ENCODE peak calls at places on chromosomes 2 and 18, in six cellular contexts. Y is HCT116, N is B cell, R is tibial artery, A is PC-9, K is activated B cell treated with CpG ODN at 0.5 μM for 24 hours. G is an unnamed sample.

GRCh38 chr2:79453918-79454317 is 58.9 kb upstream of the CTNNA2 start:
- DNase-seq in Y (no peak), N (no peak), R (no peak), A (no peak), K (no peak), G (peak)

GRCh38 chr2:196413821-196414274 is 225.7 kb upstream of the CCDC150 start:
- DNase-seq in Y (no peak), N (no peak), R (no peak), A (no peak), K (no peak), G (no peak)

GRCh38 chr2:190809139-190809764 is 71.4 kb upstream of the GLS start:
- DNase-seq in Y (no peak), N (no peak), R (no peak), A (no peak), K (no peak), G (no peak)

GRCh38 chr2:188415754-188416083 is 124.0 kb downstream of the GULP1 start:
- DNase-seq in Y (no peak), N (no peak), R (no peak), A (no peak), K (no peak), G (no peak)

GRCh38 chr2:141557329-141558098 is 573.3 kb downstream of the LRP1B start:
- DNase-seq in Y (no peak), N (no peak), R (no peak), A (no peak), K (no peak), G (no peak)

GRCh38 chr2:216222650-216223352 is 113.7 kb downstream of the XRCC5 start:
- DNase-seq in Y (no peak), N (no peak), R (no peak), A (no peak), K (peak), G (no peak)

GRCh38 chr18:10122116-10122515 is 208.3 kb downstream of the VAPA start:
- DNase-seq in Y (no peak), N (no peak), R (no peak), A (peak), K (no peak), G (no peak)

GRCh38 chr2:66733361-66733760 is 298.4 kb downstream of the MEIS1 start:
- DNase-seq in Y (no peak), N (no peak), R (no peak), A (no peak), K (no peak), G (no peak)

GRCh38 chr18:79485788-79486355 is 90.1 kb downstream of the NFATC1 start:
- DNase-seq in Y (no peak), N (no peak), R (no peak), A (no peak), K (no peak), G (no peak)

GRCh38 chr2:100955226-100955625 is 46.9 kb upstream of the RPL31 start:
- DNase-seq in Y (no peak), N (no peak), R (no peak), A (no peak), K (no peak), G (no peak)

GRCh38 chr2:100954044-100954420 is 48.1 kb upstream of the RPL31 start:
- DNase-seq in Y (no peak), N (no peak), R (no peak), A (no peak), K (no peak), G (no peak)

GRCh38 chr2:100953406-100954043 is 48.6 kb upstream of the RPL31 start:
- DNase-seq in Y (no peak), N (no peak), R (no peak), A (no peak), K (no peak), G (no peak)

GRCh38 chr2:100949377-100949776 is 52.7 kb upstream of the RPL31 start:
- DNase-seq in Y (no peak), N (no peak), R (no peak), A (no peak), K (no peak), G (no peak)

GRCh38 chr2:100952512-100952911 is 49.6 kb upstream of the RPL31 start:
- DNase-seq in Y (no peak), N (no peak), R (no peak), A (no peak), K (no peak), G (no peak)
- TF ChIP-seq CTCF in Y (no peak), N (no peak), R (no peak), A (no peak), K (no peak), G (no peak)

GRCh38 chr18:3931542-3932112 is 481.7 kb downstream of the TGIF1 start:
- DNase-seq in Y (no peak), N (no peak), R (no peak), A (no peak), K (no peak), G (no peak)
- TF ChIP-seq CTCF in Y (no peak), N (no peak), R (no peak), A (no peak), K (no peak), G (no peak)

DNA sequence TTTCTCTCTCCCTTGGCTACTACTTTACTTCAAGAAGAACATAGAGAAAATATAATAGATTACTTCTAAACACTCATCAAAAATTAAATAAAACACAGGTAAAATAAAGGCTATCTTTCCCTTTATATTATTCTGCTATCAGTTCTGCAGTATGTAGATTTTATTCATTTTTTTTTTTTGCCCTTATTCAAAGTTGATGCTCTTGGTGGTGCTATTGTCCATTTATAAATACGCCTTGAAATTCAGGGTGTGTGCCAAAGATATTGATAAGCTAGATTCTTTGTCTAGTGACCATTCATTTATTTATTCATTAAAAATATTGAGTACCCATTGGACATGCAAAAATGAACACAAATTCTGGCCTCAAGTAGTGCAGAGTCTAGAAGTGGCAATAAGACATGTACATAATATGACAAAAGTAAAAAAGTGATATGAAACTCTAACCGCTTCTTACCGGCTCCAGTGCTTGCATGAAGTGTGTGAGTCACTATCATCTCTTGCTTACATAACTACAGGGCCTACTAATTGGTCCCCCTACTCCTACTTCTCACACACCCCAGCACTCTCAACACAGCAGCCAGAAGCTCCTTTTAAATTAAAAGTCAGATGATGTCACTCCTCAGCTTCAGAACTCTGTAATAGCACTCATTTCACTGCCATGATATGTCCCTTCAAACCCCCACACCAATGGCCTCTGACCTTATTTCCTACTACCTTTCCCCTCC is 208.3 kb upstream of the FANCL start:
- DNase-seq in Y (no peak), N (no peak), R (no peak), A (no peak), K (no peak), G (no peak)
- TF ChIP-seq CTCF in Y (peak), N (no peak), R (no peak), A (peak), K (no peak), G (no peak)

DNA sequence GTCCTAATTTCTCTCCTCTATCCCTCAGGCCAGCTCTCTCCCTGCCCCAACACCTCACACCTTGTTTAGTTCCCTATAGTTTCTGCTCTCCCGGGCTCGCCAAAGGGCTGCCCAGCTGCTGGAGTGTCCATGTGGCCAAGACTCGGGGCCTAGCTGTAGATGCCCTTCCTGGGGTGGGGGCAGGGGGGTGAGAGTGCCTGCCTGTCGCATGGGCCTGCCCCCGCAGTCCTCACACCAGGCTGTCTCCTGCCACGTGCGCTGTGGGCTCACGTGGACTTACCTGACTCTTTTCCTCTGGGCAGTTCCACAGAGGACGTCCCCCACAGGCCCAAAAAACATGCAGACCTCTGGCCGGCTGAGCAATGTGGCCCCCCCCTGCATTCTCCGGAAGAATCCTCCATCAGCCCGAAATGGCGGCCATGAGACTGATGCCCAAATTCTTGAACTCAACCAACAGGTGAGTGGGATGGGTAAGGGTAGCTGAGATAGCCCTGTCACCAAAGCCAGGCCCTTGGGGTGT is 7.4 kb upstream of the TMEM214 start:
- DNase-seq in Y (no peak), N (no peak), R (no peak), A (no peak), K (no peak), G (no peak)
- TF ChIP-seq CTCF in Y (no peak), N (no peak), R (no peak), A (no peak), K (no peak), G (no peak)

GRCh38 chr2:42040643-42041277 is 7.1 kb upstream of the PKDCC start:
- DNase-seq in Y (no peak), N (no peak), R (no peak), A (no peak), K (no peak), G (no peak)
- TF ChIP-seq CTCF in Y (peak), N (no peak), R (no peak), A (no peak), K (no peak), G (no peak)

GRCh38 chr2:163646659-163647058 is 89.1 kb downstream of the FIGN start:
- DNase-seq in Y (no peak), N (no peak), R (no peak), A (no peak), K (no peak), G (no peak)
- TF ChIP-seq CTCF in Y (no peak), N (no peak), R (no peak), A (no peak), K (no peak), G (no peak)

DNA sequence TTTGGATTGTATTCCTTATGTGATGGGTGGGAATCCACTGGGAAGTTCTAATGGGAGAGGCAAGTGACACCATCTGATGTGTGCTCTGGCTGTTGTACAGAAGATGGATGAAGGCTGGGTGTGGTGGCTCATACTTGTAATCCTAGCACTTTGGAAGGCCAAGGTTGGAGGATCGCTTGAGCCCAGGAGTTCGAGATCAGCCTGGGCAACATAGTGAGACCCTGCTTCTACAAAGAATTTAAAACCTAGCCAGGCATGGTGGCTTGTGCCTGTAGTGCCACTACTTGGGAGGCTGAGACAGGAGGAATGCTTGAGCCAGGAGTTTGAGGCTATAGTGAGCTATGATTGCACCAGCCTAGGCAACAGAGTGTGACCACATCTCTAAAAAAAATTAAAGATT is 10.6 kb upstream of the MSH6 start:
- DNase-seq in Y (no peak), N (no peak), R (no peak), A (no peak), K (no peak), G (no peak)
- TF ChIP-seq CTCF in Y (no peak), N (no peak), R (no peak), A (no peak), K (no peak), G (no peak)

GRCh38 chr2:206154197-206154596 is 5.0 kb downstream of the NDUFS1 start:
- DNase-seq in Y (no peak), N (no peak), R (no peak), A (no peak), K (no peak), G (no peak)
- TF ChIP-seq CTCF in Y (peak), N (no peak), R (no peak), A (peak), K (no peak), G (no peak)

GRCh38 chr18:57910134-57910533 is 107.0 kb upstream of the ATP8B1 start:
- DNase-seq in Y (no peak), N (no peak), R (no peak), A (no peak), K (no peak), G (no peak)

GRCh38 chr18:57909620-57910019 is 106.5 kb upstream of the ATP8B1 start:
- DNase-seq in Y (no peak), N (no peak), R (no peak), A (no peak), K (no peak), G (no peak)

GRCh38 chr18:57908092-57908491 is 105.0 kb upstream of the ATP8B1 start:
- DNase-seq in Y (no peak), N (no peak), R (no peak), A (no peak), K (no peak), G (no peak)

GRCh38 chr18:57913686-57914085 is 110.6 kb upstream of the ATP8B1 start:
- DNase-seq in Y (no peak), N (no peak), R (no peak), A (no peak), K (no peak), G (no peak)

DNA sequence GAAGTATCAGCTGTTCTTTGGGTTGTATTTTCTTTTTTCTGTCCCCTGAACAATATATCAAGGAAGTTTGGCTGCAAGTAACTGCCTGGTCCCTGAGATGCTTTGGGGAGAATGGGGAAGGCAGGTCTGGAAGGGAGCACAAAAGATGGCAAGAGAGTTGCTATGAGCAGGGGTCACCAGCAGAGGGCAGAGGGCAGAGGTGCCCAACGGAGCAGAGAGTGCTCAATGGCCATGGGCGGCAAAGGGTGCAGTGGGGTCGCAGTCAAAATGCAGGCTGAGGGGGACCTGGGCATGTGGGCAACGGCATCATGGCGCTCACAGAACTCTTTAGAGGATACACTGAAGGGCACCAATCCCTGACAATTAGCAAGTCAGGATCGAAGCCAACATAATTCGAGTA is 107.7 kb upstream of the ATP8B1 start:
- DNase-seq in Y (no peak), N (no peak), R (no peak), A (no peak), K (no peak), G (peak)
- TF ChIP-seq CTCF in Y (peak), N (no peak), R (no peak), A (peak), K (no peak), G (peak)

DNA sequence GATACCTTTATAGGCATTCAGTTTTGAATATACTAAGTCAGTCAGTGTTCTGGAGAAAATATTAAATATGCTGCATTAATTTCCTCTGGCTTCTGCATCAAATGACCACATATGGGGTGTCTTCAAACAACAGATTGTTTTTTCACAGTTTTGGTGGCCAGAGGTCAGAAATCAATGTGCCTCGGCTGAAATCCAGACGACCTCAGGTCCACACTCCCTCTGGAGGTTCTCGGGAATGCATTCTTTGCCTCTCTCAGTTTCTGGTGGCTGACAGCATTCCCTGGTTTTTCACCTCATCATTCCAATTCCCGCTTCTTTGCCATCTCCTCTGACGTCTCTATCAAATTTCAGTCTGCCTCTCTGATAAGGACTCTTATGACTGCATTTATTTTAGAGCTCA is 142.3 kb downstream of the ZNF407 start:
- DNase-seq in Y (no peak), N (no peak), R (no peak), A (no peak), K (no peak), G (no peak)
- TF ChIP-seq CTCF in Y (no peak), N (no peak), R (no peak), A (no peak), K (no peak), G (no peak)